ENCODE peak calls at places on chromosome 20, in four cellular contexts. O is astrocyte of the cerebellum, P is PC-9, M is hepatocyte. R is an unnamed sample.

GRCh38 chr20:16158090-16158975 is 414.9 kb downstream of the KIF16B start:
- DNase-seq in O (no peak), P (no peak), M (no peak), R (peak)

GRCh38 chr20:44253528-44253927 is 6.4 kb downstream of the GDAP1L1 start:
- DNase-seq in O (no peak), P (no peak), M (peak), R (no peak)

GRCh38 chr20:45950330-45950646 is 15.8 kb downstream of the PCIF1 start:
- DNase-seq in O (no peak), P (peak), M (no peak), R (no peak)

GRCh38 chr20:7967199-7967844 is 27.1 kb upstream of the HAO1 start:
- DNase-seq in O (peak), P (no peak), M (no peak), R (no peak)

GRCh38 chr20:47985092-47985850 is 200.0 kb upstream of the SULF2 start:
- DNase-seq in O (no peak), P (peak), M (peak), R (no peak)

GRCh38 chr20:4041748-4042411 is 26.5 kb upstream of the RNF24 start:
- DNase-seq in O (peak), P (peak), M (peak), R (no peak)

GRCh38 chr20:37352611-37352980 is 6.7 kb downstream of the SRC start:
- DNase-seq in O (no peak), P (no peak), M (no peak), R (no peak)

GRCh38 chr20:6142348-6142993 is 19.6 kb upstream of the FERMT1 start:
- DNase-seq in O (peak), P (no peak), M (peak), R (no peak)

GRCh38 chr20:58117944-58118343 is 110.5 kb downstream of the ANKRD60 start:
- DNase-seq in O (no peak), P (peak), M (no peak), R (no peak)

GRCh38 chr20:13212750-13213149 is 8.3 kb upstream of the ISM1 start:
- DNase-seq in O (no peak), P (no peak), M (no peak), R (no peak)

GRCh38 chr20:380763-381580 is 412 bp downstream of the TRIB3 start:
- DNase-seq in O (no peak), P (no peak), M (peak), R (peak)

GRCh38 chr20:37651932-37652331 is 41.9 kb upstream of the CTNNBL1 start:
- DNase-seq in O (no peak), P (no peak), M (no peak), R (no peak)

GRCh38 chr20:1881240-1881835 is 13.9 kb upstream of the SIRPA start:
- DNase-seq in O (no peak), P (no peak), M (no peak), R (no peak)

GRCh38 chr20:46710149-46710913 is 882 bp downstream of the SLC2A10 start:
- DNase-seq in O (no peak), P (peak), M (no peak), R (no peak)

GRCh38 chr20:32562495-32562911 is 22.6 kb downstream of the NOL4L start:
- DNase-seq in O (no peak), P (no peak), M (no peak), R (no peak)

GRCh38 chr20:47971321-47971781 is 186.1 kb upstream of the SULF2 start:
- DNase-seq in O (no peak), P (peak), M (no peak), R (no peak)

GRCh38 chr20:41373384-41373783 is 6.8 kb upstream of the EMILIN3 start:
- DNase-seq in O (no peak), P (peak), M (no peak), R (no peak)

GRCh38 chr20:4341804-4342560 is 326.6 kb upstream of the RNF24 start:
- DNase-seq in O (peak), P (peak), M (peak), R (no peak)

GRCh38 chr20:50193851-50194830 is 3.5 kb downstream of the CEBPB start:
- DNase-seq in O (no peak), P (peak), M (no peak), R (no peak)

GRCh38 chr20:4153251-4153650 is 137.9 kb upstream of the RNF24 start:
- DNase-seq in O (no peak), P (no peak), M (no peak), R (no peak)

GRCh38 chr20:44273231-44274215 is 26.4 kb downstream of the GDAP1L1 start:
- DNase-seq in O (no peak), P (no peak), M (no peak), R (no peak)

GRCh38 chr20:558117-558516 is 14.5 kb upstream of the CSNK2A1 start:
- DNase-seq in O (no peak), P (no peak), M (no peak), R (no peak)

GRCh38 chr20:63254536-63255384 is 497 bp upstream of the NKAIN4 start:
- DNase-seq in O (no peak), P (no peak), M (no peak), R (no peak)

GRCh38 chr20:41476446-41476845 is 109.8 kb upstream of the EMILIN3 start:
- DNase-seq in O (no peak), P (no peak), M (no peak), R (no peak)

GRCh38 chr20:39985276-39985675 is 703.8 kb downstream of the MAFB start:
- DNase-seq in O (no peak), P (no peak), M (no peak), R (no peak)

GRCh38 chr20:58718121-58718563 is 25.5 kb downstream of the NPEPL1 start:
- DNase-seq in O (no peak), P (no peak), M (peak), R (no peak)

GRCh38 chr20:43975096-43975768 is 60.6 kb downstream of the TOX2 start:
- DNase-seq in O (peak), P (peak), M (no peak), R (no peak)

GRCh38 chr20:43746344-43747137 is 19.7 kb upstream of the GTSF1L start:
- DNase-seq in O (no peak), P (peak), M (no peak), R (no peak)

GRCh38 chr20:50120935-50121693 is 8.2 kb upstream of the UBE2V1 start:
- DNase-seq in O (no peak), P (peak), M (peak), R (peak)

GRCh38 chr20:34915749-34916455 is 39.5 kb downstream of the ACSS2 start:
- DNase-seq in O (no peak), P (no peak), M (no peak), R (no peak)
- TF ChIP-seq CTCF in O (no peak), P (no peak), M (no peak), R (no peak)

GRCh38 chr20:61189534-61189933 is 62.5 kb upstream of the CDH4 start:
- DNase-seq in O (no peak), P (no peak), M (no peak), R (no peak)

GRCh38 chr20:61192254-61192950 is 59.7 kb upstream of the CDH4 start:
- DNase-seq in O (no peak), P (no peak), M (no peak), R (no peak)

GRCh38 chr20:61191096-61191495 is 61.0 kb upstream of the CDH4 start:
- DNase-seq in O (no peak), P (no peak), M (peak), R (no peak)

GRCh38 chr20:61193164-61193563 is 58.9 kb upstream of the CDH4 start:
- DNase-seq in O (no peak), P (no peak), M (no peak), R (no peak)
- TF ChIP-seq CTCF in O (no peak), P (no peak), M (no peak), R (no peak)

DNA sequence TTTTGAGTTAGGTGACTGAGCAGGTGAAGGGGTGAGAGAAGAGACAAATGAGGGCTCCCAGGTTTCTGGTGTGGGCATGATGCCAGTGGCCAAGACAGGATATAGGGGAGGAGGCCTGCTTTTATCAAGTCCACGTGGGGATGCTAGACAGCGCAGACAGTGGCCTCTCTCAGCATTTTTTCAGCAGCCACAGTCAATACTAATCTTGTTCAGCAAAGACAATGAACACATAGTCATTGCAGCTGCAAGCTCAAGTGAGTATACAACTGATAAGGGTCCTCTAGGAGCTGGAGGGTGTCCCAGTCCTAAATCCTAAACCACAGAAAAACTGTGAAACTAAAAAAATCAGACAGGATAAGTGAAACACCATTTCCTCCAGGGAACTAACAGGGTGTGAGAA is 48.6 kb downstream of the UQCC1 start:
- DNase-seq in O (no peak), P (no peak), M (no peak), R (no peak)
- TF ChIP-seq CTCF in O (no peak), P (no peak), M (no peak), R (no peak)

GRCh38 chr20:14947536-14947935 is 610.1 kb upstream of the FLRT3 start:
- DNase-seq in O (no peak), P (no peak), M (no peak), R (no peak)

GRCh38 chr20:14951105-14951504 is 613.7 kb upstream of the FLRT3 start:
- DNase-seq in O (no peak), P (no peak), M (no peak), R (no peak)

GRCh38 chr20:14951707-14952106 is 614.3 kb upstream of the FLRT3 start:
- DNase-seq in O (no peak), P (no peak), M (peak), R (no peak)

GRCh38 chr20:14950633-14951032 is 613.2 kb upstream of the FLRT3 start:
- DNase-seq in O (no peak), P (no peak), M (no peak), R (no peak)

DNA sequence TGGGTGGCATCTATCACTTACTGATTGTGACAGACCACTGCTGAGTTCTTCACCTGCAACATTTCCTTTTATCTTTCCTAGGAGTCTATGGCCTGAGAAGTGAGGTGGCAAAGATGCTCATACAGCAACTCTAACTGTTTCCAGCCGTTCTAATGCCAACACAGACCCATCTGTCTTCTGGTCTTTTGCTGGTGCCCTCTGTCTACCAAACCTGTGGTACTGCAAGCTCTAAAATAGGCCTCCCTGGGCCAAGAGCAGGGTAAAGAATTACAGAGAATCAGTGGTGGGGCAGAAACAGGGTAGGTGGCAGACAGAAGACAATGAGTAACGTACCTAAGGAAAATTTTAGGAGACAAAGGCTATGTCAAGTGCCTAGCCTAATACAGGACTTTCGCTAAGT is 611.0 kb upstream of the FLRT3 start:
- DNase-seq in O (no peak), P (no peak), M (no peak), R (no peak)
- TF ChIP-seq CTCF in O (peak), P (no peak), M (peak), R (no peak)

DNA sequence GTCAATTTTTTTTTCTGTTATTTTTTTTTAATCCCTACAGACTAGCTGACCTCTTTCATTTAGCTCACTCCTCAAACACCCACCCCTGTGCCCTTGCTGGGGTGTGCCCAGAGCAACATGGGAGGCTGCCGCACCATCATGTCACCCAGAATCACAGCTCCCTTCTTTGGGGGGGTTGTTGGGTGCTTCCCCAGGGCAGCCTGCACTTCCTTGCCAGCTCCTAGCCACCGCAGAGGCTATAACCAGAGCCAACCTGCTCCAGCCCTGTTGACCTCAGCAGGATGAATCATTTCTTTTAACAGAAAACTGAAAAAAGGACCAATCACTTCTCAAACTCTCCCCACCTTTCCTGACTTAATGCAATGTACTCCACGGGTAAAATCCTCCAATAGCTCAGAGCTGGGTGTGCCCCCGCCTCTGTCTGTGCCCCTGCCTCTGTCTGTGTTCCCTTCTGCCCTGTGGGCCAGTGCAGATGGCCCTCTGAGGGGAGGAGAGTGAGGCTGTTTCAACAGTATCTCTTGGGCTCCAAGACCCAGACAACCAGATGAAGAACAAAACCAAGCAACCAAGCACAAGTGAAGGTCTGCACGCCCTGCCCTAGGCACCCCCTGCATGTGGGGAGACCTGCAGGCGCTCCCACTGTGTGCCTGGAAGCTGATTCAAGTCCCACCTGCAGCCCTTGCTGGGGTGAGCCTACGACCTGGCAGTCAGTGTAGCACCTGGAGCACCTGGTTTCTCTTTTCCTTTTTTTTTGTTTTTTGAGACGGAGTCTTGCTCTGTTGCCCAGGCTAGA is 67.7 kb downstream of the PYGB start:
- DNase-seq in O (no peak), P (peak), M (no peak), R (peak)
- TF ChIP-seq CTCF in O (no peak), P (no peak), M (no peak), R (no peak)

R was measured in activated B cell treated with CpG ODN at 0.5 μM for 24 hours.